ENCODE peak calls at places on chromosome 20, in nine cellular contexts. C is CD8-positive, alpha-beta T cell; J is astrocyte of the cerebellum; G is aorta; I is HTR-8/SVneo; F is brain microvascular endothelial cell; D is transverse colon; R is Kasumi-1; L is foreskin fibroblast. W is an unnamed sample.

GRCh38 chr20:51440589-51440988 is 101.9 kb downstream of the NFATC2 start:
- DNase-seq in C (no peak), J (no peak), G (no peak), I (no peak), F (no peak), D (no peak), R (no peak), L (no peak), W (no peak)

GRCh38 chr20:1388706-1389483 is 4.0 kb downstream of the FKBP1A start:
- DNase-seq in C (no peak), J (no peak), G (no peak), I (no peak), F (no peak), D (no peak), R (peak), L (no peak), W (no peak)

GRCh38 chr20:56781108-56781739 is 152.1 kb downstream of the TFAP2C start:
- DNase-seq in C (no peak), J (no peak), G (no peak), I (no peak), F (no peak), D (no peak), R (no peak), L (no peak), W (peak)

GRCh38 chr20:11452326-11452725 is 465.4 kb upstream of the BTBD3 start:
- DNase-seq in C (no peak), J (peak), G (no peak), I (no peak), F (peak), D (no peak), R (no peak), L (peak), W (peak)

GRCh38 chr20:54025166-54025835 is 45.1 kb downstream of the BCAS1 start:
- DNase-seq in C (no peak), J (peak), G (no peak), I (no peak), F (no peak), D (no peak), R (no peak), L (no peak), W (peak)

GRCh38 chr20:10708342-10709185 is 34.8 kb upstream of the JAG1 start:
- DNase-seq in C (no peak), J (peak), G (no peak), I (no peak), F (peak), D (no peak), R (no peak), L (peak), W (no peak)

GRCh38 chr20:5991623-5992441 is 41.4 kb downstream of the MCM8 start:
- DNase-seq in C (no peak), J (no peak), G (no peak), I (no peak), F (peak), D (no peak), R (no peak), L (no peak), W (peak)

GRCh38 chr20:41480054-41480770 is 113.6 kb upstream of the EMILIN3 start:
- DNase-seq in C (no peak), J (no peak), G (no peak), I (no peak), F (no peak), D (no peak), R (peak), L (no peak), W (no peak)

GRCh38 chr20:42483694-42484303 is 705.9 kb downstream of the PTPRT start:
- DNase-seq in C (no peak), J (no peak), G (no peak), I (no peak), F (no peak), D (peak), R (no peak), L (no peak), W (no peak)

GRCh38 chr20:53163486-53163885 is 191.3 kb downstream of the TSHZ2 start:
- DNase-seq in C (no peak), J (peak), G (no peak), I (no peak), F (peak), D (no peak), R (no peak), L (no peak), W (peak)

GRCh38 chr20:4949833-4950178 is 51.5 kb downstream of the SLC23A2 start:
- DNase-seq in C (peak), J (peak), G (no peak), I (no peak), F (no peak), D (no peak), R (peak), L (no peak), W (peak)

GRCh38 chr20:54194724-54195438 is 13.0 kb upstream of the PFDN4 start:
- DNase-seq in C (no peak), J (no peak), G (no peak), I (no peak), F (peak), D (no peak), R (no peak), L (no peak), W (peak)

GRCh38 chr20:36470482-36471062 is 70.7 kb upstream of the MYL9 start:
- DNase-seq in C (no peak), J (no peak), G (no peak), I (no peak), F (no peak), D (no peak), R (no peak), L (no peak), W (no peak)

GRCh38 chr20:13525225-13525940 is 113.3 kb downstream of the TASP1 start:
- DNase-seq in C (no peak), J (peak), G (no peak), I (peak), F (peak), D (no peak), R (no peak), L (peak), W (peak)

GRCh38 chr20:44279228-44279627 is 31.8 kb downstream of the FITM2 start:
- DNase-seq in C (no peak), J (peak), G (no peak), I (peak), F (peak), D (no peak), R (no peak), L (peak), W (peak)

GRCh38 chr20:49186535-49187329 is 1.4 kb downstream of the STAU1 start:
- DNase-seq in C (peak), J (peak), G (peak), I (peak), F (peak), D (peak), R (peak), L (peak), W (peak)

GRCh38 chr20:38893485-38894090 is 32.6 kb upstream of the FAM83D start:
- DNase-seq in C (peak), J (no peak), G (peak), I (peak), F (peak), D (peak), R (no peak), L (peak), W (peak)

GRCh38 chr20:63775096-63775978 is 35.8 kb downstream of the SLC2A4RG start:
- DNase-seq in C (peak), J (peak), G (peak), I (no peak), F (peak), D (no peak), R (no peak), L (peak), W (no peak)

GRCh38 chr20:59152559-59153354 is 10.9 kb upstream of the ZNF831 start:
- DNase-seq in C (no peak), J (no peak), G (no peak), I (no peak), F (no peak), D (no peak), R (no peak), L (no peak), W (no peak)

GRCh38 chr20:16475225-16475624 is 98.0 kb downstream of the KIF16B start:
- DNase-seq in C (no peak), J (peak), G (no peak), I (no peak), F (peak), D (no peak), R (no peak), L (peak), W (no peak)

GRCh38 chr20:35307666-35308653 is 15.7 kb upstream of the FAM83C start:
- DNase-seq in C (no peak), J (peak), G (peak), I (no peak), F (no peak), D (no peak), R (no peak), L (peak), W (peak)

GRCh38 chr20:36856196-36856595 is 19.7 kb upstream of the TLDC2 start:
- DNase-seq in C (no peak), J (no peak), G (no peak), I (peak), F (no peak), D (no peak), R (no peak), L (no peak), W (peak)

GRCh38 chr20:57699395-57699794 is 10.4 kb downstream of the PMEPA1 start:
- DNase-seq in C (no peak), J (no peak), G (no peak), I (no peak), F (no peak), D (no peak), R (no peak), L (no peak), W (no peak)

GRCh38 chr20:10557685-10558084 is 116.1 kb downstream of the JAG1 start:
- DNase-seq in C (no peak), J (no peak), G (no peak), I (no peak), F (no peak), D (no peak), R (no peak), L (no peak), W (no peak)

GRCh38 chr20:8853805-8854338 is 215.0 kb upstream of the PLCB4 start:
- DNase-seq in C (no peak), J (peak), G (no peak), I (peak), F (peak), D (no peak), R (peak), L (peak), W (peak)

GRCh38 chr20:60863548-60863947 is 388.5 kb upstream of the CDH4 start:
- DNase-seq in C (no peak), J (no peak), G (no peak), I (no peak), F (no peak), D (no peak), R (no peak), L (no peak), W (no peak)

GRCh38 chr20:49957487-49957938 is 21.3 kb downstream of the RNF114 start:
- DNase-seq in C (no peak), J (no peak), G (peak), I (no peak), F (no peak), D (no peak), R (no peak), L (no peak), W (peak)

GRCh38 chr20:46959081-46959692 is 64.5 kb downstream of the EYA2 start:
- DNase-seq in C (no peak), J (peak), G (no peak), I (peak), F (peak), D (no peak), R (no peak), L (peak), W (peak)

GRCh38 chr20:46286380-46286779 is 21.9 kb downstream of the CDH22 start:
- DNase-seq in C (no peak), J (no peak), G (no peak), I (no peak), F (no peak), D (no peak), R (no peak), L (no peak), W (no peak)

GRCh38 chr20:9177278-9177677 is 108.4 kb downstream of the PLCB4 start:
- DNase-seq in C (no peak), J (no peak), G (no peak), I (no peak), F (no peak), D (no peak), R (no peak), L (no peak), W (peak)

GRCh38 chr20:38242848-38243449 is 17.6 kb downstream of the KIAA1755 start:
- DNase-seq in C (no peak), J (no peak), G (no peak), I (no peak), F (no peak), D (no peak), R (peak), L (no peak), W (peak)

GRCh38 chr20:21234816-21235215 is 68.3 kb upstream of the XRN2 start:
- DNase-seq in C (no peak), J (no peak), G (no peak), I (no peak), F (no peak), D (no peak), R (no peak), L (no peak), W (no peak)

GRCh38 chr20:6692566-6693168 is 74.8 kb upstream of the BMP2 start:
- DNase-seq in C (no peak), J (no peak), G (no peak), I (no peak), F (no peak), D (peak), R (no peak), L (no peak), W (peak)

GRCh38 chr20:56893206-56893605 is 264.1 kb downstream of the TFAP2C start:
- DNase-seq in C (no peak), J (no peak), G (no peak), I (no peak), F (no peak), D (no peak), R (no peak), L (no peak), W (peak)

GRCh38 chr20:46218656-46219055 is 89.6 kb downstream of the CDH22 start:
- DNase-seq in C (no peak), J (no peak), G (peak), I (no peak), F (no peak), D (no peak), R (no peak), L (no peak), W (no peak)

GRCh38 chr20:1102016-1102415 is 16.4 kb upstream of the PSMF1 start:
- DNase-seq in C (no peak), J (no peak), G (no peak), I (no peak), F (no peak), D (no peak), R (no peak), L (no peak), W (no peak)

GRCh38 chr20:18314786-18315406 is 26.6 kb downstream of the ZNF133 start:
- DNase-seq in C (no peak), J (peak), G (no peak), I (peak), F (peak), D (no peak), R (no peak), L (peak), W (peak)

GRCh38 chr20:52049001-52049731 is 142.4 kb downstream of the ZFP64 start:
- DNase-seq in C (no peak), J (no peak), G (no peak), I (no peak), F (peak), D (no peak), R (no peak), L (no peak), W (no peak)

GRCh38 chr20:39291301-39291700 is 329.2 kb downstream of the DHX35 start:
- DNase-seq in C (no peak), J (peak), G (no peak), I (no peak), F (no peak), D (no peak), R (no peak), L (peak), W (peak)